ENCODE peak calls at places on chromosomes 11 and 22, in five cellular contexts. P, S, Q, R and T are unnamed samples.

GRCh38 chr11:117083011-117083940 is 15.0 kb downstream of the SIK3 start:
- DNase-seq in P (no peak), S (no peak), Q (no peak), R (no peak), T (no peak)

GRCh38 chr11:70586261-70587094 is 188.1 kb downstream of the CTTN start:
- DNase-seq in P (no peak), S (no peak), Q (no peak), R (no peak), T (peak)

GRCh38 chr11:19734171-19734570 is 21.5 kb downstream of the NAV2 start:
- DNase-seq in P (no peak), S (no peak), Q (no peak), R (no peak), T (no peak)

GRCh38 chr11:92552942-92553341 is 328.3 kb downstream of the FAT3 start:
- DNase-seq in P (no peak), S (no peak), Q (no peak), R (no peak), T (no peak)

GRCh38 chr22:40635008-40635939 is 1.2 kb downstream of the MRTFA start:
- DNase-seq in P (no peak), S (no peak), Q (no peak), R (no peak), T (no peak)

GRCh38 chr11:8906629-8907028 is 4.4 kb upstream of the AKIP1 start:
- DNase-seq in P (no peak), S (peak), Q (no peak), R (no peak), T (no peak)

GRCh38 chr11:65524747-65525658 is at the start of gene SCYL1:
- DNase-seq in P (peak), S (peak), Q (peak), R (peak), T (peak)

GRCh38 chr22:36369004-36369921 is 18.5 kb downstream of the MYH9 start:
- DNase-seq in P (no peak), S (no peak), Q (no peak), R (no peak), T (no peak)

GRCh38 chr11:31480930-31481329 is 28.5 kb downstream of the IMMP1L start:
- DNase-seq in P (no peak), S (no peak), Q (no peak), R (peak), T (peak)

GRCh38 chr11:123145220-123145619 is 49.8 kb downstream of the CLMP start:
- DNase-seq in P (no peak), S (peak), Q (no peak), R (no peak), T (no peak)

GRCh38 chr11:47400813-47401279 is 7.5 kb upstream of the SLC39A13 start:
- DNase-seq in P (no peak), S (no peak), Q (no peak), R (no peak), T (no peak)

GRCh38 chr11:117419136-117419914 is 91.7 kb downstream of the CEP164 start:
- DNase-seq in P (no peak), S (no peak), Q (no peak), R (no peak), T (no peak)

GRCh38 chr11:68480855-68481510 is 20.4 kb downstream of the PPP6R3 start:
- DNase-seq in P (no peak), S (no peak), Q (no peak), R (no peak), T (no peak)

GRCh38 chr22:40177738-40178416 is at the start of gene TNRC6B:
- DNase-seq in P (peak), S (peak), Q (peak), R (peak), T (peak)

GRCh38 chr11:269146-269890 is 8.9 kb upstream of the NLRP6 start:
- DNase-seq in P (no peak), S (no peak), Q (no peak), R (no peak), T (no peak)

GRCh38 chr11:17561466-17562001 is 14.5 kb downstream of the OTOG start:
- DNase-seq in P (no peak), S (no peak), Q (no peak), R (no peak), T (no peak)

GRCh38 chr11:64130618-64131017 is 35.3 kb downstream of the MACROD1 start:
- DNase-seq in P (no peak), S (no peak), Q (no peak), R (no peak), T (no peak)

GRCh38 chr11:64725601-64726139 is 2.7 kb upstream of the NRXN2 start:
- DNase-seq in P (no peak), S (no peak), Q (no peak), R (no peak), T (no peak)

GRCh38 chr11:94803491-94803890 is 35.3 kb downstream of the AMOTL1 start:
- DNase-seq in P (no peak), S (no peak), Q (no peak), R (no peak), T (no peak)

GRCh38 chr11:79412761-79413160 is 28.1 kb downstream of the TENM4 start:
- DNase-seq in P (no peak), S (peak), Q (no peak), R (no peak), T (no peak)

GRCh38 chr11:1927151-1928037 is 7.9 kb downstream of the TNNT3 start:
- DNase-seq in P (no peak), S (no peak), Q (no peak), R (no peak), T (no peak)

GRCh38 chr22:35219012-35219411 is 38.3 kb upstream of the HMGXB4 start:
- DNase-seq in P (no peak), S (peak), Q (no peak), R (no peak), T (no peak)

GRCh38 chr11:64351136-64351631 is 7.8 kb upstream of the RPS6KA4 start:
- DNase-seq in P (no peak), S (no peak), Q (no peak), R (no peak), T (no peak)

GRCh38 chr11:42625757-42626156 is 686.0 kb upstream of the API5 start:
- DNase-seq in P (no peak), S (no peak), Q (no peak), R (no peak), T (no peak)

GRCh38 chr11:130790689-130791088 is 125.6 kb downstream of the SNX19 start:
- DNase-seq in P (no peak), S (no peak), Q (no peak), R (no peak), T (no peak)

GRCh38 chr11:1659478-1659877 is 29.9 kb downstream of the KRTAP5-5 start:
- DNase-seq in P (no peak), S (no peak), Q (no peak), R (no peak), T (no peak)

GRCh38 chr11:95512682-95513081 is 276.9 kb downstream of the FAM76B start:
- DNase-seq in P (no peak), S (peak), Q (peak), R (no peak), T (no peak)

GRCh38 chr11:22079133-22079847 is 113.6 kb upstream of the ANO5 start:
- DNase-seq in P (no peak), S (no peak), Q (no peak), R (peak), T (no peak)

GRCh38 chr11:368414-369335 is 624 bp upstream of the B4GALNT4 start:
- DNase-seq in P (no peak), S (no peak), Q (no peak), R (peak), T (peak)

GRCh38 chr22:45226681-45227186 is 14.0 kb downstream of the KIAA0930 start:
- DNase-seq in P (no peak), S (peak), Q (no peak), R (no peak), T (no peak)

GRCh38 chr11:11420512-11420911 is 67.5 kb upstream of the CSNK2A3 start:
- DNase-seq in P (no peak), S (no peak), Q (peak), R (peak), T (no peak)

GRCh38 chr22:29879738-29880137 is 3.2 kb upstream of the MTMR3 start:
- DNase-seq in P (no peak), S (peak), Q (no peak), R (no peak), T (no peak)

GRCh38 chr22:39513791-39514190 is 6.6 kb upstream of the ATF4 start:
- DNase-seq in P (no peak), S (no peak), Q (no peak), R (no peak), T (no peak)

GRCh38 chr22:43128928-43129424 is 14.2 kb downstream of the MCAT start:
- DNase-seq in P (no peak), S (no peak), Q (no peak), R (no peak), T (no peak)

GRCh38 chr11:66996609-66997273 is 21.6 kb downstream of the C11orf86 start:
- DNase-seq in P (no peak), S (no peak), Q (no peak), R (peak), T (peak)

GRCh38 chr11:21301981-21302380 is 632.6 kb downstream of the NELL1 start:
- DNase-seq in P (no peak), S (no peak), Q (no peak), R (no peak), T (no peak)

GRCh38 chr22:40960137-40960536 is 9.0 kb downstream of the RBX1 start:
- DNase-seq in P (no peak), S (no peak), Q (no peak), R (no peak), T (no peak)

GRCh38 chr22:27948569-27948968 is 29.5 kb upstream of the PITPNB start:
- DNase-seq in P (no peak), S (no peak), Q (no peak), R (no peak), T (no peak)

GRCh38 chr22:27952779-27953178 is 33.7 kb upstream of the PITPNB start:
- DNase-seq in P (no peak), S (no peak), Q (no peak), R (no peak), T (no peak)

GRCh38 chr22:27952091-27952490 is 33.0 kb upstream of the PITPNB start:
- DNase-seq in P (no peak), S (no peak), Q (no peak), R (no peak), T (no peak)

GRCh38 chr22:27947461-27947860 is 28.4 kb upstream of the PITPNB start:
- DNase-seq in P (no peak), S (no peak), Q (no peak), R (no peak), T (no peak)

GRCh38 chr22:27949421-27949820 is 30.4 kb upstream of the PITPNB start:
- DNase-seq in P (no peak), S (no peak), Q (no peak), R (no peak), T (no peak)
- TF ChIP-seq CTCF in P (no peak), S (no peak), Q (no peak), R (no peak), T (no peak)

DNA sequence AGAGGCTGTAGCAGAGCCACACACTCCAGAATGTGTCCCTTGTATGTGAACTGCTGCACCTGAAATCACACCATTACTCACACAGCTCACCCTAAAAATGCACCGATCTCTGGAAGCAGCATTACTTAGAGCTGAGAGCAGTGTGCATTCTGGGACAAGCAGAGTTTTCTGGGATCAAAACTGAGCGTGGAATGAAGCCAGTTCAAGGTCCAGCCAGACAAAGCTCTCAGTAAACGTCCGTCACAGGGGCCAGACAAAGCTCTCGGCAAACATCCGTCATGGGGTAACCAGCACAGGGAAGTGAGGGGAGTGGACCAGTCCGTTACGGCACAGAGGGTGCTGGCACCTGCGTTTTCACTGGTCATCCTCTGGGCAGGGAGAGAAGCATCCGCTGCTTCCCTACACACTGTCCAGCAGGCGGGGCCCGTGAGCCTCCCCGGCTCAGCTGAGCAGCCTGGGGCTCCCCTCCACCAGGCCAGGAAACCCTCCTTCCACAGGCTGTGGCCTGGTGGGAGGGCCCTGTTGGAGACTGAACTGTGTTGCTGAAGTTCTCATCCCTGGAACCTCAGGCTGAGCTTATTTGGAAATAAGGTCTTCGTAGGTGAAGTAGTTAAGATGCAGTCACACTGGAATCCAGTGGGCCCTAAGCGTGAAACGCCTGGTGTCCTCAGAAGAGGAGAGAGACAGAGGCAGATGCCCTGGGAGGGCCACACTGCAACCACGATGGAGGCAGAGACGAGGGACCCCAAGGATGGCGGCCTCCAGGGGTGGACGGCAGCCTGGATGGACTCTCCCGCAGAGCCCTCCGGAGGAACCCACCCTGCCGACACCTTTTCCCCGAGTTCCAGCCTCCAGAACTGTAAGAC is 883.9 kb downstream of the BRD1 start:
- DNase-seq in P (peak), S (no peak), Q (no peak), R (peak), T (no peak)
- TF ChIP-seq CTCF in P (peak), S (no peak), Q (peak), R (no peak), T (no peak)

GRCh38 chr22:20583471-20583922 is 76.1 kb downstream of the MED15 start:
- DNase-seq in P (no peak), S (no peak), Q (peak), R (no peak), T (no peak)
- TF ChIP-seq CTCF in P (peak), S (no peak), Q (no peak), R (peak), T (no peak)

DNA sequence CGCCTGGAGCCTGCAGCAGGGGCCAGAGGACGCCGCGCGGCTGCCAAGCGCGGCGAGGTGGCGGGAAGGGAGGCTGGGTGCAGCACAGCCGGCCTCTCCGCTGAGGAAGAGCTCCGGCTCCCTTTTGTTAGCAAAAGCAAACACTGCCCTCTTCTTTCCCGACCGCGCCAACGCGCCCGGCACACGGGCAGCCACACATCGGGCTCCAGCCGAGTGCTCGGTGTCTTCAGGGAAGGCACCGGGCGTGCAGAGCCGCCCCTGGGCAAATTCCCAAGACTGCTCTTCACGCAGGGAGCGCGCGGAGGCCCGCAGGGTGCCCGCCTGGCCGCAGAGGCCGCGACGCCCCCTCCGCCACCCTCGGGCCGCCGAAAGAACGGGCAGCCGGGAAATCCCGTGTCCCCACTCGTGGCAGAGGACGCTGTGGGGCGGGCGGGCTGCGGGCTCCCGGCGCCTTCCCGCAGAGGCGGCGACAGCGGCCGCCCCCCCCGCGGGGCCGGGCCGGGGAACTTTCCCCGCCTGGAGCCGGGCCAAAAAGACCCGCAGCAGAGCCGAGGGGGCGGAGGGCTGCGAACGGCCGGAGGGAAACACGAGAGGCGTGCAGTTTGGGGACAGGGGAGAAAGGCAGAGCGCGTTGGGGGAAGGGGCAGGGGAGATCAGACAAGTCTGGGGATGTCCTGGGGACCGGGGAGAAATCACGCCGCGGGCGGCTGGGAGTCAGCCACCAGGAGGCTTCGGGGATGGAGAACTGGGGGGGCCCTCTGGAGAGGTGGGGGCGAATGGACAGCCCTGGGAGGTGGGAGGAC is 931 bp downstream of the CADM1 start:
- DNase-seq in P (peak), S (no peak), Q (peak), R (peak), T (peak)
- TF ChIP-seq CTCF in P (peak), S (peak), Q (no peak), R (peak), T (no peak)

GRCh38 chr22:20204821-20205220 is 54.0 kb upstream of the CCDC188 start:
- DNase-seq in P (no peak), S (no peak), Q (no peak), R (peak), T (peak)

GRCh38 chr22:20207277-20208025 is 56.6 kb upstream of the CCDC188 start:
- DNase-seq in P (no peak), S (no peak), Q (no peak), R (no peak), T (no peak)

GRCh38 chr22:20206709-20207215 is 55.9 kb upstream of the CCDC188 start:
- DNase-seq in P (no peak), S (no peak), Q (no peak), R (no peak), T (no peak)

GRCh38 chr22:20205464-20205963 is 54.7 kb upstream of the CCDC188 start:
- DNase-seq in P (no peak), S (no peak), Q (no peak), R (no peak), T (no peak)

DNA sequence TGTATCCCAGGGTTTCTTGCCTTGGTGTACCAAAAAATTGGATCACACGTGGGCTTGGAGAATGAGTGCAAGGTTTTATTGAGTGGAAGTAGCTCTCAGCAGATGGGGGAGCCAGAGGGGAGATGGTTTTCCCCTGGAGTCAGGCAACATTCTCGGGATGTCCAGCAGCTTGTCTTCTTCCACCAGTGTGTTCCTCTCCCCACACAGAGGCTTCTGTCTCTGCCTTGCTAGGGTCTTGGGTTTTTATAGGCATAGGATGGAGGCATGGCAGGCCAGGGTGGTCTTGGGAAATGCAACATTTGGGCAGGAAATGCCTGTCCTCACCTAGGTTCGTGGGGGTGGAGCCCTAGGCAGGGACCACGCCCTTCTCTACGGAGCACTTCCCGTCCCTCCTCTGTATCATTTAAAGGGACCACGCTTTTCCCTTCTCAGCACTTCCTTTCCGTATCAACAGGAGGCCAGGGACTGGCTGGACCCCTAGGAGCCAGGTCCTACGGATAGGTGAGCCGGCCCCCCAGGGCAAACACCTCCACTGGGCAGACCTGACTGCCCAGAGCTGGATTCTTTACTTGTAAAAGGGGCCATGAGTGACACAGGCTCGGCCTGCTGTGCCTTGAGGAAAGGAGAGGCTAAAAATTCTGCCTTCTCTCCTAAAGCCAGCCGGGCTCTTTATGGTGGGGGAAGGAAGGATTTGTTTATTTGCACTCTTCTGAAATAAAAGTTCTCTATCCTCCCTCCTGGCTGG is 55.3 kb upstream of the CCDC188 start:
- DNase-seq in P (no peak), S (peak), Q (peak), R (peak), T (no peak)
- TF ChIP-seq CTCF in P (no peak), S (no peak), Q (no peak), R (no peak), T (no peak)

DNA sequence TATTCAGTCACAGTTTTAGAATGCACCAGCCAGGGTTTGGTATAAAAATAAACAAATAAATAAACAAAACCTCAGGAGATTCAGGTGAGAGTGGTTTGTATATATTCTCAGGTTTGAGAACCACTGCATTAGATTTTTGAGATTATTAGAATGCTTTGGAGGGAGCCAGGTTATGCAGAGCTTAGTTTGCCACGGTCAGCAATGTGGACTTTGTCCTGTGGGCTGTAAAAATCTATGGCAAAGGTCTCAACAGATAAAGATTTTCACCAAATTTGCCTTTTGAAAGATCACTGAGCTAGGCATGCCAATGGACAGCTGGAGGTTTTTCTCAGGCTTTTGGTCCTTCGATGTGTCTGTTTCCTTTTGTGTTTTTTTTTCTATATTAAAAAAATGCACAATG is 650.1 kb upstream of the RAG2 start:
- DNase-seq in P (no peak), S (no peak), Q (no peak), R (no peak), T (no peak)
- TF ChIP-seq CTCF in P (no peak), S (no peak), Q (no peak), R (no peak), T (no peak)